ENCODE peak calls at places on chromosomes 6 and 20, in six cellular contexts. H is mucosa of descending colon; Z is CD4-positive, alpha-beta memory T cell; T is heart left ventricle; G is Peyer's patch; S is stomach. C is an unnamed sample.

GRCh38 chr6:84466521-84466920 is 239.1 kb upstream of the CEP162 start:
- DNase-seq in Z (no peak), G (no peak), S (no peak), H (no peak), T (no peak), C (no peak)

GRCh38 chr6:155150967-155151671 is 112.7 kb upstream of the CLDN20 start:
- DNase-seq in Z (no peak), T (no peak), S (no peak), H (no peak), G (no peak), C (no peak)

GRCh38 chr6:2938632-2939083 is 32.7 kb downstream of the SERPINB6 start:
- DNase-seq in S (peak; percentile 14), Z (no peak), T (no peak), G (no peak), H (peak; percentile 64), C (no peak)

GRCh38 chr6:72974276-72974675 is 251.0 kb downstream of the KHDC1L start:
- DNase-seq in S (no peak), G (no peak), T (no peak), H (no peak), Z (no peak), C (no peak)

GRCh38 chr6:115271001-115271400 is 789.7 kb downstream of the FRK start:
- DNase-seq in G (no peak), Z (no peak), H (no peak), S (no peak), T (no peak), C (no peak)

GRCh38 chr6:109373762-109374161 is 8.5 kb downstream of the CD164 start:
- DNase-seq in G (no peak), S (no peak), T (no peak), H (no peak), Z (no peak), C (no peak)

GRCh38 chr6:99606670-99607415 is at the start of gene PRDM13:
- DNase-seq in G (no peak), S (no peak), T (no peak), Z (no peak), H (no peak), C (no peak)

GRCh38 chr6:12538881-12539357 is 177.6 kb upstream of the PHACTR1 start:
- DNase-seq in Z (no peak), T (peak; percentile 75), G (no peak), H (no peak), S (peak; percentile 65), C (no peak)

GRCh38 chr6:41570270-41570615 is 24.1 kb downstream of the FOXP4 start:
- DNase-seq in T (no peak), G (no peak), H (no peak), Z (no peak), S (no peak), C (no peak)

GRCh38 chr20:62364911-62365736 is 2.0 kb downstream of the LAMA5 start:
- DNase-seq in H (no peak), G (no peak), T (peak; percentile 86), S (peak; percentile 56), Z (no peak), C (peak; percentile 87)

GRCh38 chr6:156953478-156954146 is 176.4 kb downstream of the ARID1B start:
- DNase-seq in S (no peak), Z (peak; percentile 74), T (no peak), H (no peak), G (no peak), C (no peak)

GRCh38 chr6:4776967-4777925 is 1.0 kb downstream of the CDYL start:
- DNase-seq in G (no peak), T (peak; percentile 31), H (peak; percentile 52), S (no peak), Z (peak; percentile 18), C (peak; percentile 67)

GRCh38 chr6:157314705-157315321 is 8.5 kb downstream of the TMEM242 start:
- DNase-seq in Z (peak; percentile 58), T (no peak), G (no peak), S (no peak), H (peak; percentile 40), C (no peak)

GRCh38 chr20:18983796-18984195 is 170.2 kb downstream of the SCP2D1 start:
- DNase-seq in H (no peak), S (no peak), G (no peak), Z (no peak), T (no peak), C (no peak)

GRCh38 chr20:19015326-19015725 is 197.1 kb upstream of the SLC24A3 start:
- DNase-seq in Z (no peak), S (no peak), G (no peak), H (no peak), T (no peak), C (no peak)

GRCh38 chr6:56842602-56843475 is 112.1 kb upstream of the BEND6 start:
- DNase-seq in G (peak; percentile 52), Z (no peak), S (no peak), H (no peak), T (peak; percentile 42), C (peak; percentile 77)

GRCh38 chr6:30100585-30101422 is 12.1 kb downstream of the TRIM31 start:
- DNase-seq in Z (peak; percentile 7), T (peak; percentile 60), G (peak; percentile 88), H (peak; percentile 79), S (peak; percentile 76), C (peak; percentile 84)

GRCh38 chr6:161901740-161902426 is 628.0 kb upstream of the AGPAT4 start:
- DNase-seq in Z (no peak), S (no peak), T (no peak), H (no peak), G (no peak), C (no peak)

GRCh38 chr20:46348972-46349741 is 40.9 kb upstream of the CDH22 start:
- DNase-seq in H (peak; percentile 55), Z (peak; percentile 35), G (peak; percentile 64), T (peak; percentile 51), S (peak; percentile 69), C (no peak)

GRCh38 chr6:11632231-11632630 is 94.7 kb downstream of the TMEM170B start:
- DNase-seq in Z (no peak), G (no peak), H (peak; percentile 48), T (no peak), S (peak; percentile 72), C (no peak)

GRCh38 chr6:71204741-71205140 is 83.9 kb upstream of the OGFRL1 start:
- DNase-seq in Z (no peak), H (no peak), G (no peak), T (no peak), S (no peak), C (no peak)

GRCh38 chr6:90144928-90145520 is 151.6 kb downstream of the BACH2 start:
- DNase-seq in G (no peak), H (no peak), S (no peak), T (no peak), Z (no peak), C (no peak)

GRCh38 chr6:8237668-8238067 is 135.3 kb upstream of the EEF1E1 start:
- DNase-seq in S (no peak), G (no peak), H (no peak), Z (no peak), T (no peak), C (no peak)

GRCh38 chr6:154399097-154399496 is 42.5 kb upstream of the IPCEF1 start:
- DNase-seq in Z (no peak), T (no peak), G (no peak), S (no peak), H (no peak), C (no peak)

GRCh38 chr6:168242111-168242510 is 77.5 kb downstream of the DACT2 start:
- DNase-seq in T (no peak), Z (no peak), G (no peak), S (no peak), H (no peak), C (no peak)

GRCh38 chr6:4560225-4561077 is 215.8 kb upstream of the CDYL start:
- DNase-seq in Z (no peak), S (no peak), H (no peak), T (no peak), G (no peak), C (no peak)

GRCh38 chr20:33531047-33531877 is 41.4 kb downstream of the CBFA2T2 start:
- DNase-seq in T (no peak), S (no peak), Z (no peak), H (no peak), G (no peak), C (no peak)

GRCh38 chr6:159716247-159717086 is 10.8 kb upstream of the WTAP start:
- DNase-seq in H (no peak), S (no peak), Z (no peak), G (no peak), T (peak; percentile 59), C (no peak)
- H3K4me1 ChIP-seq in H (peaks cover 5% of the 10 kb centered on the region), S (peaks cover 8% of the 10 kb centered on the region), Z (no peaks in the 10 kb centered on the region), G (no peaks in the 10 kb centered on the region), T (peaks cover 16% of the 10 kb centered on the region), C (peaks cover 26% of the 10 kb centered on the region)

GRCh38 chr20:56308036-56308435 is 50.7 kb upstream of the FAM210B start:
- DNase-seq in G (no peak), T (no peak), H (no peak), Z (no peak), S (no peak), C (no peak)
- H3K9me3 ChIP-seq in G (no peaks in the 10 kb centered on the region), T (no peaks in the 10 kb centered on the region), H (no peaks in the 10 kb centered on the region), Z (no peaks in the 10 kb centered on the region), S (no peaks in the 10 kb centered on the region), C (no peaks in the 10 kb centered on the region)

DNA sequence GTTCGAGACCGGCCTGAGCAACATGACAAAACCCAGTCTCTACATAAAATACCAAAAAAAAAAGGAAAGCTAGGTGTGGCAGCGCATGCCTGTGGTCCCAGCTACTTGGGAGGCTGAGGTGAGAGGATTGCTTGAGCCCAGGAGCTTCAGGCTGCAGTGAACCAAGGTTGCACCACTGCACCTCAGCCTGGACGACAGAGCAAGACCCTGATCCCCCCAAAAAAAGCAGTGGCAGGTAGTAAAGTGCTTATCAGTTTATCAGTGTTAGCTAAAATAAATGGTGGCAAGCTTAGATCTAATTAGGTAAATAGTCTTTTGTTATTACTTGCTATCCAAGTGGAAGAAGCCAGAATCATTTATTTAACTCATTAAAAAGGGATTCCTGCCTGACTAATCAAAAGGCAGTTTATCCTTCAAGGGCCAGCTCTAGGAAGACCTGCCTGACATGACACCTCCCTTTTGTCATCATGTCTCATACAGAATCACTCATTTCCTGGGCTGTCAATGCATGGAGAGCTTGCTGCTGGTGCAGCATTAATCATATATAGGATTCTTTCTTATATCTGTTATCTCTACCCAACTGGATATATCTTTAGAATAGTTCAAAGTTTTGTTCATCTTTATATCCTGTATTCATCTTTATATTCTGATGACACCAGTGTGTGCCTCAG is 9.6 kb downstream of the DSTN start:
- DNase-seq in T (no peak), H (no peak), G (no peak), S (no peak), Z (no peak), C (no peak)
- H3K4me1 ChIP-seq in T (peaks cover 12% of the 10 kb centered on the region), H (no peaks in the 10 kb centered on the region), G (no peaks in the 10 kb centered on the region), S (peaks cover 29% of the 10 kb centered on the region), Z (peaks cover 13% of the 10 kb centered on the region), C (peaks cover 36% of the 10 kb centered on the region)

GRCh38 chr20:53411129-53411528 is 182.5 kb downstream of the ZNF217 start:
- DNase-seq in S (no peak), G (no peak), Z (no peak), T (no peak), H (no peak), C (no peak)
- H3K9me3 ChIP-seq in S (no peaks in the 10 kb centered on the region), G (no peaks in the 10 kb centered on the region), Z (no peaks in the 10 kb centered on the region), T (no peaks in the 10 kb centered on the region), H (no peaks in the 10 kb centered on the region), C (no peaks in the 10 kb centered on the region)